ENCODE peak calls at places on chromosomes 13 and 19, in five cellular contexts. One of them, this sample, is unnamed.
A peak's percentile ranks its signal among the peaks of the same experiment; 100 is the strongest.

GRCh38 chr19:11737964-11738745 is 591 bp downstream of the ZNF823 start:
- DNase-seq in PC-3: peak; percentile 65
- DNase-seq in fibroblast of lung: peak; percentile 26
- DNase-seq in neural progenitor cell: peak; percentile 71
- DNase-seq in mammary epithelial cell: peak; percentile 42
- DNase-seq in this sample: no peak

GRCh38 chr13:80235559-80236296 is 105.2 kb downstream of the SPRY2 start:
- DNase-seq in PC-3: peak; percentile 85
- DNase-seq in fibroblast of lung: peak; percentile 65
- DNase-seq in neural progenitor cell: no peak
- DNase-seq in mammary epithelial cell: peak; percentile 20
- DNase-seq in this sample: no peak

GRCh38 chr19:55638864-55639359 is 1.9 kb upstream of the ZNF580 start:
- DNase-seq in PC-3: peak; percentile 64
- DNase-seq in fibroblast of lung: peak; percentile 28
- DNase-seq in neural progenitor cell: peak; percentile 52
- DNase-seq in mammary epithelial cell: no peak
- DNase-seq in this sample: peak; percentile 82

GRCh38 chr13:32639502-32640105 is 53.4 kb downstream of the PDS5B start:
- DNase-seq in PC-3: peak; percentile 57
- DNase-seq in fibroblast of lung: peak; percentile 64
- DNase-seq in neural progenitor cell: peak; percentile 59
- DNase-seq in mammary epithelial cell: peak; percentile 26
- DNase-seq in this sample: peak; percentile 68

GRCh38 chr19:40771101-40771539 is 4.2 kb upstream of the MIA start:
- DNase-seq in PC-3: peak; percentile 39
- DNase-seq in fibroblast of lung: no peak
- DNase-seq in neural progenitor cell: no peak
- DNase-seq in mammary epithelial cell: no peak
- DNase-seq in this sample: no peak

GRCh38 chr19:16288544-16288943 is 36.1 kb upstream of the KLF2 start:
- DNase-seq in PC-3: no peak
- DNase-seq in fibroblast of lung: peak; percentile 28
- DNase-seq in neural progenitor cell: no peak
- DNase-seq in mammary epithelial cell: no peak
- DNase-seq in this sample: no peak

GRCh38 chr13:82522872-82523271 is 1359.4 kb downstream of the SLITRK1 start:
- DNase-seq in PC-3: no peak
- DNase-seq in fibroblast of lung: no peak
- DNase-seq in neural progenitor cell: no peak
- DNase-seq in mammary epithelial cell: no peak
- DNase-seq in this sample: no peak

GRCh38 chr13:90591927-90592268 is 755.6 kb upstream of the MIR17HG start:
- DNase-seq in PC-3: no peak
- DNase-seq in fibroblast of lung: no peak
- DNase-seq in neural progenitor cell: no peak
- DNase-seq in mammary epithelial cell: peak; percentile 30
- DNase-seq in this sample: no peak

GRCh38 chr13:98897706-98898105 is 80.2 kb downstream of the DOCK9 start:
- DNase-seq in PC-3: no peak
- DNase-seq in fibroblast of lung: no peak
- DNase-seq in neural progenitor cell: no peak
- DNase-seq in mammary epithelial cell: no peak
- DNase-seq in this sample: no peak

GRCh38 chr13:98893361-98893760 is 84.5 kb downstream of the DOCK9 start:
- DNase-seq in PC-3: no peak
- DNase-seq in fibroblast of lung: no peak
- DNase-seq in neural progenitor cell: no peak
- DNase-seq in mammary epithelial cell: no peak
- DNase-seq in this sample: no peak

GRCh38 chr13:98892821-98893220 is 85.0 kb downstream of the DOCK9 start:
- DNase-seq in PC-3: no peak
- DNase-seq in fibroblast of lung: no peak
- DNase-seq in neural progenitor cell: peak; percentile 23
- DNase-seq in mammary epithelial cell: no peak
- DNase-seq in this sample: no peak

GRCh38 chr13:98896868-98897144 is 81.1 kb downstream of the DOCK9 start:
- DNase-seq in PC-3: no peak
- DNase-seq in fibroblast of lung: no peak
- DNase-seq in neural progenitor cell: no peak
- DNase-seq in mammary epithelial cell: no peak
- DNase-seq in this sample: no peak

DNA sequence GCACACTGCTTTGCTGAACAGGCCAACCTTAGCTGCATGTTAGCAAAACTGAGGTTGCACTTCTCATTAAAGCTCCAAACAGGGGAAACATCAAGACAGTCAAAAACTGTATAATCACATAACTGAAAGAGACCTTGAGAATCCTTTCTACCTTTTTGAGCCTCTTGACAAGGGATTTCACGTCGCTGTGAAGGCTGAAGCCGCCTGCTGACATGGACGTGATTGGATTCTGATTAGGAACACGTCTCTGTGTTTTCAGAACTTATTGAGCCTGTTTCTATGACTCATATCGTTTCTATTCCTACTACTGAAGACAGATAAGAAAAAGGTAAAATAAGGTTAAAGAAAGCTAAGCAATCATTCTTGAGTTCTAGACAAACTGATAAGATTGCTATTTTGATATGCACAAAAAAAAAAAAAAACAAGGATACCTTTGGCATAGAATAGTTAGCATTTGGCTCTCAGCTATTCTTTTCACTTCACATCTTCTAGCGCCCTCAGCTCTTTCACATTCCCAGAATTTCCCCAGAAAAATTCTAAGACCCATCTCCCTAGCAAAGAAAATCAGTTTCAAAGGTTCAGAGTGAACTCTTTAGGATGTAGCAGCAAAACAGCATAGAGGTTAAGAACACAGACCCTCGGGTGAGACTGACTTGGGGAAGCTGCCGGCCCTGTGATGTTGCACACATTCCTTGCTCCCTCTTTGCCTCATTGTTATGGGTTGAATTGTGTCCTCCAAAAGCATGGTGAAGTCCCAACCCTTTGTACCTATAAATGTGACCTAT is 81.6 kb downstream of the DOCK9 start:
- DNase-seq in PC-3: no peak
- DNase-seq in fibroblast of lung: no peak
- DNase-seq in neural progenitor cell: no peak
- DNase-seq in mammary epithelial cell: no peak
- DNase-seq in this sample: no peak
- H3K4me3 ChIP-seq in PC-3: no peak overlapping the region
- H3K4me3 ChIP-seq in fibroblast of lung: no peak overlapping the region
- H3K4me3 ChIP-seq in neural progenitor cell: no peak overlapping the region
- H3K4me3 ChIP-seq in mammary epithelial cell: no peak overlapping the region
- H3K4me3 ChIP-seq in this sample: no peak overlapping the region

DNA sequence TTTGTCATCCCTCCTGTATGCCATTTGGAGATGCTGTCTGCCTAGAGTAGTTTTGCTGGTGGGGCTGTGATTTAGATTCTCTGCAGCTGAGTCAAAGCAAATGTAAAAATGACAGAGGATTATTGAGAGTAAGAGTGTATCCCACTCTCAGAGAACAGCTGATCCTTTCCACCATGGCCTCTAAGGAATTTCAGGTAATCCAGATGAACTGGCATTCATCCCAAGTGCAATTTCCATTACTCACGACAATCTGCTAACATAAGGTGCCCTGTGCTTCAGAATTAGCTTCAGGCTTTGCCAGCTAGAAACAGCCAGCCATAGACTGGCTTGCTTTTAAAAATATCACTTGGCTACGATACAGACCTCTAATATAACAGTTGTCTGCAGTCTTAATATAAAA is 16.9 kb downstream of the PABPC3 start:
- DNase-seq in PC-3: no peak
- DNase-seq in fibroblast of lung: no peak
- DNase-seq in neural progenitor cell: no peak
- DNase-seq in mammary epithelial cell: no peak
- DNase-seq in this sample: no peak
- H2AFZ ChIP-seq in PC-3: no peak overlapping the region
- H2AFZ ChIP-seq in fibroblast of lung: no peak overlapping the region
- H2AFZ ChIP-seq in neural progenitor cell: peak overlapping the region; percentile 68
- H2AFZ ChIP-seq in mammary epithelial cell: no peak overlapping the region
- H2AFZ ChIP-seq in this sample: no peak overlapping the region

GRCh38 chr13:101917833-101918755 is 465.6 kb downstream of the ITGBL1 start:
- DNase-seq in PC-3: no peak
- DNase-seq in fibroblast of lung: no peak
- DNase-seq in neural progenitor cell: peak; percentile 40
- DNase-seq in mammary epithelial cell: no peak
- DNase-seq in this sample: peak; percentile 50
- TF ChIP-seq CTCF in PC-3: no peak
- TF ChIP-seq CTCF in fibroblast of lung: no peak
- TF ChIP-seq CTCF in neural progenitor cell: no peak
- TF ChIP-seq CTCF in mammary epithelial cell: no peak
- TF ChIP-seq CTCF in this sample: no peak

DNA sequence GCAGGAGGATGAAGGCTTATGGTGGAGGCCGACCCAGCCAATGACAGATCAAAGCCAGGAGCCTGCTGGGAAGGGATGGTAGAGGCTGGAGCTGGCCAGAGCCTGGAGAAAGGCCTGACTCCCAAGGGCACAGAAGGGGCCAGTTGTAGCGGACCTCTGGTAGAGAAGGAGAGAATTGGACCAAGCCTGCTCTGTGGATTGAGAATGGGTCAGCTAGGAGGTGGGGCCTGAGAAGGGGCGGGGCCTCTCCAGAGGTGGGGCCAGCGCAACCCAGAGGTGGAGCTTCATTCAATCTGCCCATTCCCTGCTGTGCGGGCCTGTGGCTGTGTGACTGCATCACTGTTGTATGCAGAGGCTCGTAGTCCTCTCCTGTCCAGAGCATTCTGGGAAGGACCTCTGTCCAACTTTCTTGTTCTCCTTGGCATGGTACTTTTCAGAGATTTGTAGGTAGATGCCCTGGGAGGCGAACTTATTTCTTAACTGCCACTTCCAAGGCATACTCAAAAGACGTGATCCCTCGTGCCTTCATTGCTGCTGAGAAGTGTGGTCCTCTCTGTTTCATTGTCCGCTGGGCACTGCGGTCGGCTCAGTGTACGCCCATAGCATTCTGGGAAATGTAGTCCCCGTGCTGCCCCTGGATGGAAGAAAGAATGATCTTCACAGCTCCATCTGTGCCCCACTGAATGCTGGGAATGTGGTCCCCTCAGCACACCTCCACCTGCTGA is 6.7 kb downstream of the GRIN2D start:
- DNase-seq in PC-3: peak; percentile 41
- DNase-seq in fibroblast of lung: peak; percentile 76
- DNase-seq in neural progenitor cell: peak; percentile 75
- DNase-seq in mammary epithelial cell: peak; percentile 51
- DNase-seq in this sample: peak; percentile 99
- H3K4me3 ChIP-seq in PC-3: no peak overlapping the region
- H3K4me3 ChIP-seq in fibroblast of lung: peak overlapping the region; percentile 25
- H3K4me3 ChIP-seq in neural progenitor cell: no peak overlapping the region
- H3K4me3 ChIP-seq in mammary epithelial cell: no peak overlapping the region
- H3K4me3 ChIP-seq in this sample: peak overlapping the region; percentile 66

DNA sequence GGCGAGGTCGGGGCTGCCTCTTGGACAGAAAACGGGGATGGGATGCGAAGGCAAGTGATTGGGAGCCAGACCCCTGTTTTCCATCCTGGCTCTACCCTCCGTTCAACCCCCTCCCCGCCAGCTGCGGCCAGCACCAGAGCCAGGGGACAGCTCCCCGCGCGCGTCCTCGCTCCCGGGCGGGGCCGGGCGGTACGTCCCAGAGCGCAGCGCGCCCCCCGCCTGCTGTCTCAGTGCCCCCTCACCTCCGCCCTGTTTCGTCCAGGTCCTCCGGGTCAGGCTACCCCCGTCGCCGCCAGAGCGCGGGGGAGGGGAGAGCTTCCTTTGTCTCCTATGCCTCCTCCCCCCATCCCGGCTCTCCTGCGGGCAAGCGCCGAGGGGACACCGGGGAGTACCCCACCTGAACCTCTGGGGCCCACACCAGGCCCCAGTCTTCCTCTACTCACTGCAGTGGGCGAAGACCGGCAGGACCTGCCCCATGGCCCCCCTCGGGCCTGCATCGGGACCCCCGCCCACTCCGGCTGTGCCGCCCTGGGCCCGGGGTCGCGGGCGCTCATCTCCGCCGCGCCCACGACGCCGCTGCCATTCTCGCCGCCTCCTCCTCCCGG is 396 bp downstream of the RTN2 start:
- DNase-seq in PC-3: peak; percentile 18
- DNase-seq in fibroblast of lung: no peak
- DNase-seq in neural progenitor cell: peak; percentile 90
- DNase-seq in mammary epithelial cell: no peak
- DNase-seq in this sample: peak; percentile 91
- H2AFZ ChIP-seq in PC-3: peak overlapping the region; percentile 72
- H2AFZ ChIP-seq in fibroblast of lung: no peak overlapping the region
- H2AFZ ChIP-seq in neural progenitor cell: peak overlapping the region; percentile 56
- H2AFZ ChIP-seq in mammary epithelial cell: peak overlapping the region; percentile 83
- H2AFZ ChIP-seq in this sample: no peak overlapping the region